ENCODE peak calls at places on chromosome 13, in six cellular contexts. U is coronary artery; K is NCI-H1930; T is WTC11; F is HL-60; M is activated CD4-positive, alpha-beta T cell treated with anti-CD3 and anti-CD28 coated beads for 24 hours. Q is an unnamed sample.

GRCh38 chr13:77480071-77480470 is 55.4 kb upstream of the SCEL start:
- DNase-seq in U (no peak), K (no peak), T (no peak), F (no peak), M (no peak), Q (no peak)

GRCh38 chr13:53191091-53191490 is 162.5 kb downstream of the OLFM4 start:
- DNase-seq in U (no peak), K (no peak), T (no peak), F (no peak), M (no peak), Q (no peak)

GRCh38 chr13:98751397-98752110 is 918 bp downstream of the SLC15A1 start:
- DNase-seq in U (no peak), K (no peak), T (peak; percentile 65), F (no peak), M (no peak), Q (no peak)

GRCh38 chr13:86765462-86765861 is 905.7 kb upstream of the SLITRK5 start:
- DNase-seq in U (no peak), K (no peak), T (no peak), F (no peak), M (no peak), Q (no peak)

GRCh38 chr13:110815471-110816204 is 99.2 kb downstream of the ANKRD10 start:
- DNase-seq in U (no peak), K (no peak), T (no peak), F (no peak), M (no peak), Q (peak; percentile 54)

GRCh38 chr13:109402976-109403375 is 383.4 kb downstream of the IRS2 start:
- DNase-seq in U (no peak), K (no peak), T (no peak), F (peak; percentile 77), M (no peak), Q (no peak)

GRCh38 chr13:71067164-71067815 is 799.7 kb downstream of the DACH1 start:
- DNase-seq in U (no peak), K (no peak), T (no peak), F (no peak), M (no peak), Q (no peak)

GRCh38 chr13:114118763-114119123 is 13.7 kb downstream of the RASA3 start:
- DNase-seq in U (no peak), K (no peak), T (no peak), F (no peak), M (no peak), Q (no peak)

GRCh38 chr13:74758188-74758587 is 624.0 kb upstream of the KLF12 start:
- DNase-seq in U (no peak), K (no peak), T (peak; percentile 33), F (no peak), M (no peak), Q (no peak)

GRCh38 chr13:113123226-113124150 is 889 bp downstream of the F10 start:
- DNase-seq in U (peak; percentile 58), K (no peak), T (peak; percentile 53), F (no peak), M (no peak), Q (no peak)

GRCh38 chr13:87527036-87527435 is 144.1 kb upstream of the SLITRK5 start:
- DNase-seq in U (no peak), K (no peak), T (no peak), F (no peak), M (no peak), Q (no peak)

GRCh38 chr13:33453911-33454310 is 168.4 kb upstream of the STARD13 start:
- DNase-seq in U (no peak), K (no peak), T (no peak), F (no peak), M (no peak), Q (no peak)

GRCh38 chr13:95559100-95559499 is 6.6 kb downstream of the CLDN10 start:
- DNase-seq in U (no peak), K (no peak), T (no peak), F (no peak), M (no peak), Q (no peak)

GRCh38 chr13:77698211-77699058 is 948 bp downstream of the SLAIN1 start:
- DNase-seq in U (no peak), K (no peak), T (peak; percentile 55), F (no peak), M (peak; percentile 13), Q (peak; percentile 50)

GRCh38 chr13:103607995-103608394 is 541.8 kb upstream of the SLC10A2 start:
- DNase-seq in U (no peak), K (no peak), T (no peak), F (no peak), M (no peak), Q (no peak)

GRCh38 chr13:51552027-51552426 is 32.2 kb upstream of the WDFY2 start:
- DNase-seq in U (no peak), K (no peak), T (no peak), F (no peak), M (no peak), Q (no peak)

GRCh38 chr13:35500071-35500595 is 23.6 kb upstream of the MAB21L1 start:
- DNase-seq in U (no peak), K (peak; percentile 89), T (no peak), F (no peak), M (no peak), Q (no peak)

GRCh38 chr13:98843482-98843877 is 91.0 kb upstream of the SLC15A1 start:
- DNase-seq in U (no peak), K (no peak), T (no peak), F (no peak), M (no peak), Q (no peak)

GRCh38 chr13:72258340-72258981 is 391.5 kb upstream of the DACH1 start:
- DNase-seq in U (no peak), K (no peak), T (peak; percentile 35), F (no peak), M (no peak), Q (no peak)

GRCh38 chr13:109914111-109914510 is 127.7 kb upstream of the IRS2 start:
- DNase-seq in U (no peak), K (no peak), T (no peak), F (no peak), M (no peak), Q (no peak)

GRCh38 chr13:96992633-96993032 is 1.6 kb downstream of the OXGR1 start:
- DNase-seq in U (no peak), K (no peak), T (no peak), F (no peak), M (no peak), Q (no peak)

GRCh38 chr13:110251227-110251791 is 55.6 kb downstream of the COL4A1 start:
- DNase-seq in U (peak; percentile 71), K (no peak), T (no peak), F (no peak), M (no peak), Q (no peak)

GRCh38 chr13:95020298-95020987 is 280.8 kb downstream of the ABCC4 start:
- DNase-seq in U (no peak), K (no peak), T (no peak), F (no peak), M (no peak), Q (no peak)

GRCh38 chr13:41111454-41111853 is 21.1 kb downstream of the KBTBD6 start:
- DNase-seq in U (no peak), K (no peak), T (no peak), F (no peak), M (no peak), Q (no peak)

GRCh38 chr13:45206340-45206739 is 5.5 kb upstream of the KCTD4 start:
- DNase-seq in U (no peak), K (no peak), T (no peak), F (no peak), M (no peak), Q (no peak)

GRCh38 chr13:42393573-42394360 is 121.8 kb downstream of the AKAP11 start:
- DNase-seq in U (no peak), K (no peak), T (no peak), F (no peak), M (no peak), Q (no peak)

GRCh38 chr13:21537105-21537504 is 66.9 kb downstream of the MICU2 start:
- DNase-seq in U (no peak), K (no peak), T (no peak), F (no peak), M (no peak), Q (no peak)

GRCh38 chr13:110005563-110005962 is 219.2 kb upstream of the IRS2 start:
- DNase-seq in U (no peak), K (no peak), T (no peak), F (no peak), M (no peak), Q (no peak)

GRCh38 chr13:39676315-39676876 is 20.9 kb downstream of the COG6 start:
- DNase-seq in U (no peak), K (peak; percentile 23), T (no peak), F (no peak), M (peak; percentile 26), Q (peak; percentile 9)